ENCODE peak calls at places on chromosomes 3 and 15, in ten cellular contexts. X, P, N, Z, O, J, F, Q, B and I are unnamed samples.

GRCh38 chr3:50450135-50450911 is 53.1 kb downstream of the CACNA2D2 start:
- DNase-seq in X (no peak), P (peak), N (peak), Z (peak), O (no peak), J (peak), F (no peak), Q (no peak), B (peak), I (peak)

GRCh38 chr3:157154563-157155333 is 5.2 kb downstream of the CCNL1 start:
- DNase-seq in X (no peak), P (no peak), N (no peak), Z (peak), O (no peak), J (no peak), F (no peak), Q (no peak), B (no peak), I (no peak)

GRCh38 chr15:50531763-50532162 is 14.7 kb downstream of the USP50 start:
- DNase-seq in X (no peak), P (no peak), N (no peak), Z (no peak), O (no peak), J (no peak), F (no peak), Q (no peak), B (no peak), I (no peak)

GRCh38 chr3:149771652-149772271 is 19.5 kb upstream of the COMMD2 start:
- DNase-seq in X (peak), P (peak), N (peak), Z (peak), O (no peak), J (no peak), F (peak), Q (peak), B (peak), I (no peak)

GRCh38 chr15:74954515-74954914 is 2.1 kb downstream of the RPP25 start:
- DNase-seq in X (peak), P (no peak), N (no peak), Z (peak), O (no peak), J (no peak), F (no peak), Q (no peak), B (no peak), I (no peak)

GRCh38 chr3:139284221-139284620 is 59.6 kb upstream of the MRPS22 start:
- DNase-seq in X (no peak), P (no peak), N (no peak), Z (no peak), O (no peak), J (no peak), F (no peak), Q (no peak), B (no peak), I (no peak)

GRCh38 chr3:42190701-42191442 is 75.1 kb downstream of the CCK start:
- DNase-seq in X (peak), P (peak), N (peak), Z (peak), O (no peak), J (peak), F (peak), Q (peak), B (peak), I (peak)

GRCh38 chr3:162810776-162811175 is 1314.2 kb downstream of the OTOL1 start:
- DNase-seq in X (no peak), P (no peak), N (no peak), Z (no peak), O (no peak), J (no peak), F (no peak), Q (no peak), B (no peak), I (no peak)

GRCh38 chr3:140180603-140181002 is 245.6 kb downstream of the CLSTN2 start:
- DNase-seq in X (no peak), P (no peak), N (no peak), Z (no peak), O (no peak), J (no peak), F (no peak), Q (no peak), B (no peak), I (no peak)

GRCh38 chr15:48981941-48982340 is 18.2 kb upstream of the SHC4 start:
- DNase-seq in X (no peak), P (no peak), N (no peak), Z (peak), O (no peak), J (no peak), F (no peak), Q (no peak), B (no peak), I (no peak)

GRCh38 chr3:16423947-16424673 is 89.4 kb downstream of the RFTN1 start:
- DNase-seq in X (no peak), P (no peak), N (no peak), Z (no peak), O (no peak), J (no peak), F (no peak), Q (no peak), B (no peak), I (no peak)